ENCODE peak calls at places on chromosomes 7 and 10, in four cellular contexts. K is CD8-positive, alpha-beta memory T cell; D is uterus; A is GM23248. Y is an unnamed sample. For H3K4me1, the result is how much of the 10 kb centered on the place peaks cover.

GRCh38 chr7:96629884-96630283 is 79.8 kb downstream of the SEM1 start:
- DNase-seq in K (no peak), D (no peak), A (no peak), Y (no peak)

GRCh38 chr10:119516381-119517234 is 25.9 kb downstream of the RGS10 start:
- DNase-seq in K (peak), D (no peak), A (no peak), Y (no peak)

GRCh38 chr10:43854042-43854441 is 205.4 kb upstream of the ZNF32 start:
- DNase-seq in K (no peak), D (no peak), A (peak), Y (no peak)

GRCh38 chr10:75396861-75397570 is 4.5 kb downstream of the ZNF503 start:
- DNase-seq in K (no peak), D (peak), A (peak), Y (no peak)

GRCh38 chr7:150399861-150400778 is 21.0 kb downstream of the ZNF775 start:
- DNase-seq in K (no peak), D (no peak), A (peak), Y (no peak)

GRCh38 chr10:118045842-118046490 is 775 bp downstream of the RAB11FIP2 start:
- DNase-seq in K (peak), D (peak), A (peak), Y (peak)

GRCh38 chr10:124672181-124672638 is 72.0 kb downstream of the FAM53B start:
- DNase-seq in K (no peak), D (no peak), A (no peak), Y (no peak)

GRCh38 chr7:69129524-69129923 is 468.8 kb upstream of the AUTS2 start:
- DNase-seq in K (no peak), D (no peak), A (no peak), Y (no peak)

GRCh38 chr7:7792089-7792488 is 73.7 kb upstream of the RPA3 start:
- DNase-seq in K (no peak), D (no peak), A (peak), Y (no peak)
- H3K4me1 ChIP-seq in K (under half), D (under half), A (under half), Y (under half)

GRCh38 chr7:43586251-43586900 is 3.5 kb downstream of the STK17A start:
- DNase-seq in K (no peak), D (no peak), A (peak), Y (no peak)
- H3K4me3 ChIP-seq in K (peak), D (no peak), A (peak), Y (no peak)

GRCh38 chr7:148715027-148715426 is 16.3 kb downstream of the CUL1 start:
- DNase-seq in K (no peak), D (no peak), A (no peak), Y (no peak)
- H3K4me1 ChIP-seq in K (half or more), D (under half), A (under half), Y (under half)

DNA sequence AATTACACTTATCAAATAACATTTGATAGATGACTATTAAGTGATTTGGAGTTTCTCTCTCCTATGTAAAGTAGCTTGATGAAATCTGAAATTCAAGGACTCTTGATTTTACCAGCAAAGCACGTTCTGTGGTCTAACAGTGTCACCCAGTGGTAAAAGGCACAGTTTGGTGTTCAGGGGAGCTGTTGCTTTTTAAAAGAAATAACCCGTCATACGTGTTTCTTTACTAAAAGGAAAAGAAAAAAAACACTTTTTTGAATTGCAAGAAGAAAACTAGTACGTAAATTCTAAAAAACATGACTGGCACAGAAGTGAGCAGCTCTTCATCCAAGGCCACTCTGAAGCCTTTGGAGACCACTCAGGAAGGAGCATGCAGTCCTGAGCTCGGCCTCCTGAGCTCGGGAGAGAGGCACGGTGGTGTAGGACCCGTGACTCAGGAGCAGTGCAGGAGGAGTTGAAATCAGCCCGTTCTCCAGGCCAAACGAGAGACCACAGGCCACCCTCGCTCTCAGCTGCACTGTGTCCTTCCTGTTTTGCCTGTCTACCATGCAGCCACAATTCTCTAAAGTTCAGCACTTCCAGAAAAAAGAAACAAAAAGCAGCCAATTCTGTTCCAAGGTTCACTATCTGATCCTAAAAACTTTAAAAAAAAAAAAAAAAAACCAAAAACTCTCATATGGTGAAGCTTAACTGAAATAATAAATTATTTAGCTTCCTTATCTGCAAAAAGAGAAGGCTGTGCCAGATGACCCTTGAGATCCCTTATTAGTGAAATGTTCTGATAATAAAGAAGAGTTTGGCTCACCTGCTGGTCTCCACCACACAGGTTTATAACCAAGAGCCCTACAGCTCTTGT is 212.6 kb upstream of the FRMD4A start:
- DNase-seq in K (no peak), D (no peak), A (peak), Y (no peak)
- H3K4me3 ChIP-seq in K (peak), D (no peak), A (no peak), Y (no peak)

GRCh38 chr10:94133239-94133638 is 139.5 kb downstream of the PLCE1 start:
- DNase-seq in K (no peak), D (no peak), A (no peak), Y (no peak)
- H3K4me1 ChIP-seq in K (under half), D (under half), A (under half), Y (under half)

GRCh38 chr10:24119919-24120318 is 89.0 kb upstream of the KIAA1217 start:
- DNase-seq in K (no peak), D (no peak), A (no peak), Y (no peak)
- H3K4me3 ChIP-seq in K (no peak), D (no peak), A (no peak), Y (no peak)

GRCh38 chr10:104330168-104331117 is 7.8 kb downstream of the ITPRIP start:
- DNase-seq in K (no peak), D (peak), A (peak), Y (peak)

GRCh38 chr10:104327745-104328635 is 10.3 kb downstream of the ITPRIP start:
- DNase-seq in K (no peak), D (no peak), A (peak), Y (peak)

GRCh38 chr10:104328636-104328915 is 9.7 kb downstream of the ITPRIP start:
- DNase-seq in K (no peak), D (no peak), A (no peak), Y (no peak)

GRCh38 chr10:104329754-104330153 is 8.5 kb downstream of the ITPRIP start:
- DNase-seq in K (no peak), D (peak), A (peak), Y (no peak)

DNA sequence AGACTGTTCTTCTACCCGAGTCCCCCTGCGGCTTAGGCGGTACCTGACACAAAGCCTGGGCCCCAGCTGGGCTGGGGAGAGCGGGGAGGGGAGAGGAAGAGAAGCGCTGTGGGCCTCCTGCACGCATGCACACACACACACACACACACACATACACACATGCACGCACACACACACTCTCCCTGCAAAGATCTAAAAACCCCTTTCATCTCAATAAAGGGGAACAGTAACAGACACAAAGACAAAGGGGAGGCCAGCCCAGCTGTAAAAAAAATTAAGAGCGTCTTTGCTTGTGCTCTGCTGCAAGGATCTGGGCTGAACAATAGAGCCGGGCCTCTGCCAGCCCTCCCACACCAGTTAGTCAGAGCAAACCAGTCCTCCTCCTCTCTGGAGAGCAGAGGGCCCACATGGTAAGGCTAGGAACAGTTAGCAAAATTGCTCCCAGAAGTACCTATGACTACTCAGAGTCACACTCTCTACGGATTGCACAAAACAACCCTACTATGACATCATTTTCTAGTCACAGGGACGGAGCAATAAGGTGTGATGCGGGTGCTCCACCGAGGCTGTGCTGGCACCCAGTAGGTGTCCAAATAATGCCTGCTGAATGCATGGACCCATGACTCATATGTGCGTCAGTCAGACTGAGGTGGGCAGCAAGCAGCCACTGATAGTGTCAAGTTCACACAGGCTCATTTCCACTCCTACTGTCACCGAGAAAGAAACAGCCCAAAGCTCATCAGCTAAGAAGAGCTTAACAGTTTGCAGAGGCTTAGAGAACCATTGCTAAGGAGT is 9.2 kb downstream of the ITPRIP start:
- DNase-seq in K (peak), D (peak), A (peak), Y (peak)
- H3K4me1 ChIP-seq in K (half or more), D (half or more), A (half or more), Y (half or more)

GRCh38 chr10:50405733-50406132 is 154.4 kb upstream of the ASAH2 start:
- DNase-seq in K (no peak), D (no peak), A (no peak), Y (no peak)

GRCh38 chr10:50403074-50403473 is 151.8 kb upstream of the ASAH2 start:
- DNase-seq in K (no peak), D (no peak), A (no peak), Y (no peak)

GRCh38 chr10:50407077-50407801 is 155.9 kb upstream of the ASAH2 start:
- DNase-seq in K (no peak), D (no peak), A (no peak), Y (no peak)

GRCh38 chr10:50404021-50404823 is 152.9 kb upstream of the ASAH2 start:
- DNase-seq in K (no peak), D (no peak), A (no peak), Y (no peak)

GRCh38 chr10:50406457-50407076 is 155.3 kb upstream of the ASAH2 start:
- DNase-seq in K (no peak), D (no peak), A (no peak), Y (no peak)
- H3K4me3 ChIP-seq in K (no peak), D (no peak), A (no peak), Y (no peak)

DNA sequence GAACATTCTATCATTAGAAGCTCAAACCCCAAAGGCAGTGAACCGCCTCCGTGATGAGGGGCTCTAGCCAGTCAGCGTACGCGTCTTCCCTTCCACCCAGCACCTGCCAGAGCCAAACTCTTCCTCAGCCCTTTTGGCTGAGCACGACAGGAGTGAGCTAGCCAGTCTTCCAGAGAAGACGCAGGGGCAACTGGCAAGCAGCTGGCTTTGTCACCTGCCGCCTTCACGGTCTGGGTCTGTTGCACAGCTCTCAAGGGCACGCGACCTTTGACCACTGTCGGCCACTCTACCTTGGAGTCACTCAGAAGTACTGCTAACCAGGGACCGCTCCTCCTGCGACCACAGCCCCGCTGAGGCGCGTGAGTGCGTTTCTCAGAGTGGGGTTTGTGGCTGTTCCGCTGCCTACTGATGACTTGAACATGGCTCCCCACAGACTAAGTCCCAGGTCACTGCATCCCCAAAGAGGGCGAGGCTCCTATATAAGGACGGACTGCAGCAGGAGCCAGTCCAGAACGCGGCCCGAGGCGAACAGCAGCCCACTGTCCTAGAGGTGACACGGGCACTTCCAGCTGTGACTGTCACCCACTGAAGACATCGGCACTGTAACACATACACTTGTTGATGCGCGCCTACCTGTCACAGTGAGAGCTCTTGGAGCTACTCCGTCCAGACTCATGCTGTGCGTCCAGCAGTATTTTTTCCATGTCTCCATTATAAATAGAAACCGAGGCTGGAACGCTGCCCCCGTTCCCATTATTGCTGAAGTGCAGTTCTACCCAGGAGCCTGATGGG is 8.4 kb downstream of the BNIP3 start:
- DNase-seq in K (no peak), D (no peak), A (no peak), Y (no peak)
- H3K4me1 ChIP-seq in K (half or more), D (under half), A (under half), Y (under half)